ENCODE peak calls at places on chromosome 19, in five cellular contexts. E is HCT116, V is left ventricle myocardium inferior, J is GM12878, Y is ascending aorta. D is an unnamed sample.

GRCh38 chr19:1661995-1662394 is 9.6 kb upstream of the TCF3 start:
- DNase-seq in E (no peak), V (no peak), J (no peak), Y (no peak), D (no peak)

GRCh38 chr19:12527034-12527836 is 24.0 kb downstream of the ZNF564 start:
- DNase-seq in E (no peak), V (no peak), J (no peak), Y (no peak), D (no peak)

GRCh38 chr19:17424743-17425365 is 5.0 kb downstream of the MVB12A start:
- DNase-seq in E (no peak), V (no peak), J (no peak), Y (no peak), D (no peak)

GRCh38 chr19:8459520-8460260 is 14.9 kb downstream of the HNRNPM start:
- DNase-seq in E (no peak), V (no peak), J (no peak), Y (no peak), D (peak; percentile 80)

GRCh38 chr19:30857388-30857787 is 485.2 kb downstream of the ZNF536 start:
- DNase-seq in E (no peak), V (no peak), J (no peak), Y (no peak), D (no peak)

GRCh38 chr19:47542030-47542475 is 27.2 kb upstream of the NAPA start:
- DNase-seq in E (no peak), V (no peak), J (no peak), Y (no peak), D (no peak)

GRCh38 chr19:28242317-28242927 is 970.5 kb downstream of the UQCRFS1 start:
- DNase-seq in E (no peak), V (no peak), J (no peak), Y (no peak), D (peak; percentile 18)

GRCh38 chr19:35545855-35546381 is 492 bp downstream of the TMEM147 start:
- DNase-seq in E (no peak), V (peak; percentile 37), J (peak; percentile 60), Y (no peak), D (no peak)

GRCh38 chr19:55088543-55089265 is 13.0 kb downstream of the EPS8L1 start:
- DNase-seq in E (no peak), V (peak; percentile 76), J (no peak), Y (no peak), D (peak; percentile 88)

GRCh38 chr19:54105796-54106195 is 3.1 kb downstream of the NDUFA3 start:
- DNase-seq in E (no peak), V (no peak), J (no peak), Y (no peak), D (no peak)

GRCh38 chr19:11375143-11375948 is 880 bp downstream of the SWSAP1 start:
- DNase-seq in E (no peak), V (peak; percentile 54), J (no peak), Y (no peak), D (no peak)

GRCh38 chr19:11378319-11379189 is 4.1 kb downstream of the SWSAP1 start:
- DNase-seq in E (no peak), V (peak; percentile 44), J (no peak), Y (no peak), D (peak; percentile 70)

GRCh38 chr19:11377237-11377636 is 2.8 kb downstream of the SWSAP1 start:
- DNase-seq in E (no peak), V (no peak), J (no peak), Y (no peak), D (peak; percentile 66)

GRCh38 chr19:11379857-11380350 is 4.2 kb downstream of the EPOR start:
- DNase-seq in E (no peak), V (no peak), J (no peak), Y (no peak), D (no peak)

DNA sequence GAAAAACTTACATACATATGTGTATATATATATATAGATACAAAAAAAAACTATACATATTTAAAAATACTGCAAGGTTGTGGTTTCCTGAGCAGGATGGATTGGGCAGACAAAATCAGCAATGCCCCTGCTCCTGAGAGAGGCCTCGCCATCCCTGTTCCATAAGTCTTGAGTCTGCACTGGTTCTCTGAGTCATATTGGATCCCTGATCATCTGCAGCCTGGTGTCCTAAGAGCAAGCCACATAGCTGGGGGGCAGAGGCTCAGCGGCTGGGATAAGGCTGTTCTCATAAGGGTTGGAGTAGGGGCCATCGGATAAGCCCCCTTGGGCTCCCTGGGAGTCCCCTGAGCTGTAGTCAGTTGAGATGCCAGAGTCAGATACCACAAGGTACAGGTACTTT is 3.3 kb downstream of the SWSAP1 start:
- DNase-seq in E (no peak), V (no peak), J (no peak), Y (no peak), D (no peak)
- H3K4me1 ChIP-seq in E (peaks cover 56% of the 10 kb centered on the region), V (peaks cover 70% of the 10 kb centered on the region), J (peaks cover 31% of the 10 kb centered on the region), Y (peaks cover 52% of the 10 kb centered on the region), D (peaks cover 55% of the 10 kb centered on the region)

DNA sequence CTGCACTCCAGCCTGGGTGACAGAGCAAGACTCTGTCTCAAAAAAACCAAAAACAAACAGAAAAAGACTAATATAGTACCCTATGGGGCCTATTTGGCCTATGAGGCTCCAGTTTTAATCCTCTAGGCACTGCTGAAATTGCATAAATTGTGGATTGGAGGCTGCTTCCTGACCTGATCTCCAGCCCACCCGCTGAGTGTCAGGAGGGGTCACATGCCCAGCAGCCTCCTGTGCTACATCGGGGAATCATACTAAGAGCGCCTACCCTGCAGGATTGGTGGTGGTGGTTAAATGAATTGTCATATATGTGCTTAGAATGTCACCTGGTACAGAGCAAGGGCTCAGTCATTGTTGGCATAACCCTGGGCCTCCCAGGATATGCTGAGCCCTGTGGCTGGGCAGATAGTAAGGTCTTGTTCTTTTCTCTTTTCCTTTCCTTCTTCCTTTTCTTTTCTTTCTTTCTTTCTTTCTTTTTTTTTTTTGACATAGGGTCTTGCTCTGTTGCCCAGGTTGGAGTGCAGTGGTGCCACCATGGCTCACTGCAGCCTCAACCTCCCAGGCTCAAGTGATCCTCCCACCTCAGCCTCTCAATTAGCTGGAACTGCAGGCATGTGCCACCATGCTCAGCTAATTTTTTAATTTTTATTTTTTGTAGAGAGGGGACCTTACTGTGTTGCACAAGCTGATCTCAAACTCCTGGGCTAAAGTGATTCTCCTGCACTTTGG is 31.3 kb downstream of the LTBP4 start:
- DNase-seq in E (no peak), V (no peak), J (no peak), Y (no peak), D (no peak)
- H3K27ac ChIP-seq in E (no peak overlapping the region), V (no peak overlapping the region), J (no peak overlapping the region), Y (peak overlapping the region; percentile 60), D (no peak overlapping the region)

DNA sequence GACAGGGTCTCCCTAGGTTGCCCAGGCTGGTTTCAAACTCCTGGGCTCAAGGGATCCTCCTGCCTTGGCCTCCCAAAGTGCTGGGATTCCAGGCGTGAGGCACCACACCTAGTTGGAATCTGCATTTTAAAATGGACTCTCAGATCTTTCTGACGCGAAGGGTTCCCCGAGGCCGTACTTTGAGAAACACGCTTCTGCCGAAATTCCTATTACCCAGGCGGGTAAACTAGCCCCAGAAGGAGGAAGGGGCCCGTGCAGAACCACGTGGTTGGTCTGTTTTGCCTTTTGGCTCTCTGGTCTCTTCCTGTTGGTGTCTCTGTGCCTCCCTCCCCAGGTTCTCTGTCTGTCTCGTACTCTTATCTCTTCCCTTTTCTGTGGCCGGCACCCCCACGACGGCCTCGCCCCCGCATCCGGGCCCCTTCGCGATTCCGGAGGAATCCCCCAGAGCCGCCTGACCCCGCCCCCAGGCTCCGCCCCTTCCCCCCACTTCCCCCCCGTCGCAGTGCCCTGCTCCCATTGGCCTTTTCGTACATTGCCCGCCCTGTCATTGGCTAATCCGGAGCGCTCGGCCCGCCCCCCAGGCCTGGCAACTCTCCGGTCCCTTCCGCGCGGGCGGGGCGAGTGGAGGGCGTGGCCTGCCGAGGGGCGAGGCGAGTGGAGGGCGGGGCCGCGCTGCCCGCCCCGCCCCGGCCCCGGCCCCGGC is at the start of gene TNFAIP8L1:
- DNase-seq in E (peak; percentile 88), V (peak; percentile 97), J (peak; percentile 84), Y (peak; percentile 89), D (peak; percentile 88)
- H3K4me1 ChIP-seq in E (peaks cover 29% of the 10 kb centered on the region), V (peaks cover 56% of the 10 kb centered on the region), J (peaks cover 14% of the 10 kb centered on the region), Y (peaks cover 12% of the 10 kb centered on the region), D (peaks cover 37% of the 10 kb centered on the region)

DNA sequence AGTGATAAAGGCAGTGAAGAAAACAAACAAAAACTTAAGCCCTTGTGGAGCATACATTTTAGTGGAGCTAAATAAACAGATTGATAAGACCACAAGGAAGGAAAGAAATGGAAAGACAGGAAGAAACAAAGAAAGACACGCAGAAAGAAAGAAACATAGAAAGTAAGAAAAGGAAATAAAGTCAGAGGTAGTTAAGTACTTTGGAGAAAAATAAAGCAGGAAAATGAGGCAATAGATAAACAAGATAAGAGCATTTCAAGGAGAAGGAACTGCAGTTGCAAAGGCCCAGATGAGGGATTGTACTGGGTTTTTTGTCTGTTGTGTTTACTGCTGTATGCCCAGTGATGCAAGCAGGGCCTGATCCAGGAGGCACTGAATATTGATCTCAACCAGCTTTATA is 1.0 kb downstream of the NFKBIB start:
- DNase-seq in E (no peak), V (no peak), J (no peak), Y (no peak), D (no peak)
- H3K27ac ChIP-seq in E (no peak overlapping the region), V (no peak overlapping the region), J (peak overlapping the region; percentile 75), Y (no peak overlapping the region), D (peak overlapping the region; percentile 90)